ENCODE peak calls at places on chromosomes 7 and 10, in eight cellular contexts. Q is heart right ventricle, U is testis, J is heart left ventricle, Y is Panc1, W is hepatocyte, O is mammary epithelial cell, X is RWPE2. M is an unnamed sample.

GRCh38 chr7:121138262-121138933 is 149.9 kb downstream of the CPED1 start:
- DNase-seq in Q (no peak), X (no peak), O (peak; percentile 64), Y (peak; percentile 15), U (no peak), J (no peak), W (no peak), M (no peak)

GRCh38 chr10:57218382-57218781 is 857.3 kb upstream of the ZWINT start:
- DNase-seq in O (no peak), U (no peak), J (no peak), Q (no peak), X (no peak), Y (no peak), W (peak; percentile 11), M (no peak)

GRCh38 chr7:54563329-54563916 is 21.2 kb downstream of the VSTM2A start:
- DNase-seq in O (no peak), U (no peak), J (no peak), W (no peak), Q (no peak), Y (no peak), X (no peak), M (no peak)

GRCh38 chr10:663844-664243 is 25.6 kb downstream of the DIP2C start:
- DNase-seq in U (peak; percentile 88), X (no peak), J (no peak), Q (no peak), Y (no peak), O (no peak), W (no peak), M (no peak)

GRCh38 chr7:6725003-6725402 is 18.3 kb upstream of the ZNF12 start:
- DNase-seq in J (no peak), X (no peak), U (no peak), W (no peak), O (no peak), Y (no peak), Q (no peak), M (no peak)

GRCh38 chr7:18408461-18408860 is 87.1 kb upstream of the HDAC9 start:
- DNase-seq in X (no peak), W (no peak), Q (no peak), J (no peak), Y (no peak), O (peak; percentile 24), U (no peak), M (no peak)

GRCh38 chr7:151784843-151785680 is 91.9 kb downstream of the PRKAG2 start:
- DNase-seq in Q (no peak), U (no peak), J (peak; percentile 16), X (no peak), Y (no peak), O (no peak), W (no peak), M (no peak)

GRCh38 chr10:17067549-17068264 is 61.9 kb downstream of the CUBN start:
- DNase-seq in W (no peak), J (no peak), Q (no peak), X (no peak), Y (no peak), O (no peak), U (no peak), M (no peak)

GRCh38 chr7:964401-965231 is 10.1 kb upstream of the ADAP1 start:
- DNase-seq in Y (no peak), U (peak; percentile 73), X (peak; percentile 47), J (peak; percentile 72), Q (peak; percentile 23), O (no peak), W (no peak), M (no peak)

GRCh38 chr10:58220769-58221448 is 46.8 kb downstream of the IPMK start:
- DNase-seq in W (no peak), O (peak; percentile 55), J (no peak), Y (no peak), X (no peak), Q (no peak), U (no peak), M (no peak)
- H3K36me3 ChIP-seq in W (no peaks in the 10 kb centered on the region), O (no peaks in the 10 kb centered on the region), J (peaks cover 6% of the 10 kb centered on the region), Y (no peaks in the 10 kb centered on the region), X (peaks cover 3% of the 10 kb centered on the region), Q (no peaks in the 10 kb centered on the region), U (no peaks in the 10 kb centered on the region), M (no peaks in the 10 kb centered on the region)

DNA sequence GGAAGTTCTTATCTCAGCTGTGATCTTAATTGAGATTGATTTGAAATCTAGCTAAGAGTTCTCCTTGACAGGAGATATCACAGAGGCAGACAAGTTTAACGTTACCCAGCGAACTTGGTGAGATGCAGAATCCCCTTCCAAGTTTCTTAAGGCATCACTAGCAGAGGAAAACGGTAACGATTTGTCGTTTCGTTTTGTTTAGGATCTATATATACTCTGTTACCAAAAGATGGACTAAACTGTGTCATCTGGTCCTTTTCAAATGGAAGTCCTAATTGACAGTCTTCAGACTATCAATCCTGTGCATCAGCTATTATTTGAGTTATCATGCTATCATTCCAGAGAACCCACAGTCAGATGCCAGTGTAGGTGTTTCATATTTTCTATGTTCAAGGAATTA is 316.7 kb upstream of the SORCS1 start:
- DNase-seq in O (no peak), Q (no peak), X (no peak), J (no peak), U (no peak), Y (no peak), W (no peak), M (no peak)
- H3K9me3 ChIP-seq in O (no peaks in the 10 kb centered on the region), Q (no peaks in the 10 kb centered on the region), X (no peaks in the 10 kb centered on the region), J (no peaks in the 10 kb centered on the region), U (no peaks in the 10 kb centered on the region), Y (no peaks in the 10 kb centered on the region), W (no peaks in the 10 kb centered on the region), M (no peaks in the 10 kb centered on the region)

GRCh38 chr7:21497072-21497471 is 45.8 kb upstream of the DNAH11 start:
- DNase-seq in O (no peak), X (no peak), Q (no peak), U (no peak), J (no peak), W (no peak), Y (no peak), M (no peak)
- TF ChIP-seq CTCF in O (no peak), X (no peak), Q (no peak), U (no peak), J (no peak), W (no peak), Y (peak; percentile 68), M (no peak)

GRCh38 chr7:26198781-26199169 is 1.8 kb downstream of the HNRNPA2B1 start:
- DNase-seq in U (no peak), X (no peak), J (no peak), W (no peak), O (no peak), Q (no peak), Y (no peak), M (no peak)
- H3K36me3 ChIP-seq in U (no peaks in the 10 kb centered on the region), X (peaks cover 78% of the 10 kb centered on the region), J (peaks cover 45% of the 10 kb centered on the region), W (no peaks in the 10 kb centered on the region), O (peaks cover 36% of the 10 kb centered on the region), Q (no peaks in the 10 kb centered on the region), Y (peaks cover 60% of the 10 kb centered on the region), M (peaks cover 32% of the 10 kb centered on the region)

GRCh38 chr7:26955516-26955915 is 91.1 kb upstream of the SKAP2 start:
- DNase-seq in O (no peak), X (no peak), W (no peak), Q (no peak), J (no peak), U (no peak), Y (no peak), M (no peak)
- H3K9me3 ChIP-seq in O (no peaks in the 10 kb centered on the region), X (no peaks in the 10 kb centered on the region), W (no peaks in the 10 kb centered on the region), Q (no peaks in the 10 kb centered on the region), J (no peaks in the 10 kb centered on the region), U (no peaks in the 10 kb centered on the region), Y (no peaks in the 10 kb centered on the region), M (no peaks in the 10 kb centered on the region)

GRCh38 chr10:115125505-115125904 is 32.3 kb downstream of the ATRNL1 start:
- DNase-seq in O (no peak), X (no peak), Y (no peak), U (no peak), J (no peak), Q (no peak), W (no peak), M (no peak)

GRCh38 chr10:115129752-115130151 is 36.6 kb downstream of the ATRNL1 start:
- DNase-seq in O (peak; percentile 4), W (peak; percentile 30), Y (peak; percentile 20), J (no peak), X (no peak), Q (no peak), U (no peak), M (no peak)
- TF ChIP-seq CTCF in O (no peak), W (peak; percentile 63), Y (no peak), J (peak; percentile 61), X (peak; percentile 56), Q (no peak), U (no peak), M (peak; percentile 19)

M was measured in thoracic aorta.